ENCODE peak calls at places on chromosome 22, in seven cellular contexts. C is effector CD4-positive, alpha-beta T cell; P is epithelial cell of esophagus; W is tibial nerve; I is C1 segment of cervical spinal cord; F is NCI-H1436; G is NCI-H2029. M is an unnamed sample.

GRCh38 chr22:36245805-36246356 is 6.6 kb upstream of the APOL2 start:
- DNase-seq in I (no peak), P (no peak), W (no peak), G (no peak), C (no peak), F (no peak), M (no peak)

GRCh38 chr22:43820671-43821305 is 8.7 kb upstream of the EFCAB6 start:
- DNase-seq in W (no peak), G (peak; percentile 46), F (no peak), I (no peak), P (no peak), C (no peak), M (no peak)

GRCh38 chr22:28931844-28932561 is 48.6 kb downstream of the ZNRF3 start:
- DNase-seq in P (no peak), F (no peak), W (no peak), C (no peak), I (peak; percentile 45), G (no peak), M (no peak)

GRCh38 chr22:32158712-32159533 is at the start of gene C22orf42:
- DNase-seq in C (no peak), P (no peak), G (no peak), F (no peak), W (peak; percentile 0), I (no peak), M (no peak)

GRCh38 chr22:38837414-38837813 is 6.4 kb downstream of the NPTXR start:
- DNase-seq in F (no peak), I (no peak), P (no peak), G (no peak), C (no peak), W (no peak), M (no peak)

GRCh38 chr22:31212783-31213626 is 907 bp downstream of the LIMK2 start:
- DNase-seq in W (no peak), I (no peak), P (no peak), G (no peak), C (no peak), F (no peak), M (no peak)

GRCh38 chr22:48105254-48105653 is 1342.8 kb downstream of the TBC1D22A start:
- DNase-seq in P (no peak), I (peak; percentile 73), F (no peak), C (no peak), W (no peak), G (no peak), M (no peak)

GRCh38 chr22:17897864-17898263 is 123.6 kb upstream of the BID start:
- DNase-seq in G (peak; percentile 17), C (no peak), P (no peak), F (no peak), I (no peak), W (no peak), M (no peak)

GRCh38 chr22:20080445-20080775 is 369 bp downstream of the DGCR8 start:
- DNase-seq in P (peak; percentile 52), G (peak; percentile 46), F (peak; percentile 53), C (peak; percentile 60), I (peak; percentile 74), W (peak; percentile 17), M (no peak)

GRCh38 chr22:49310354-49310753 is 517.3 kb downstream of the BRD1 start:
- DNase-seq in I (no peak), P (no peak), F (no peak), W (no peak), C (no peak), G (no peak), M (no peak)

GRCh38 chr22:11626422-11626773 is 3901.6 kb upstream of the OR11H1 start:
- DNase-seq in I (no peak), P (no peak), G (no peak), F (no peak), C (no peak), W (no peak), M (no peak)

GRCh38 chr22:29167032-29167911 is 38.4 kb upstream of the EMID1 start:
- DNase-seq in W (no peak), C (no peak), P (no peak), G (no peak), I (no peak), F (no peak), M (no peak)

GRCh38 chr22:47123827-47124442 is 361.5 kb downstream of the TBC1D22A start:
- DNase-seq in W (no peak), F (no peak), P (no peak), G (no peak), I (no peak), C (no peak), M (no peak)

GRCh38 chr22:28923826-28924732 is 40.7 kb downstream of the ZNRF3 start:
- DNase-seq in P (peak; percentile 34), C (no peak), I (peak; percentile 42), W (no peak), F (peak; percentile 32), G (peak; percentile 72), M (no peak)

GRCh38 chr22:38203855-38204497 is 2.2 kb downstream of the MAFF start:
- DNase-seq in P (no peak), C (no peak), G (no peak), W (no peak), F (no peak), I (no peak), M (no peak)

M was measured in non-pigmented ciliary epithelial cell.